ENCODE peak calls at places on chromosome 13, in five cellular contexts. One of them, this sample, is unnamed.

GRCh38 chr13:72782717-72783116 is 784 bp downstream of the PIBF1 start:
- DNase-seq in stimulated activated CD8-positive, alpha-beta memory T cell treated with anti-CD3 and anti-CD28 coated beads, Interleukin-4, amount 100 ng/mL, for 1 hour: no peak
- DNase-seq in suprapubic skin: no peak
- DNase-seq in right lobe of liver: no peak
- DNase-seq in EH: peak
- DNase-seq in this sample: no peak

GRCh38 chr13:32443111-32443510 is 15.2 kb upstream of the N4BP2L1 start:
- DNase-seq in right lobe of liver: no peak
- DNase-seq in EH: peak
- DNase-seq in suprapubic skin: no peak
- DNase-seq in stimulated activated CD8-positive, alpha-beta memory T cell treated with anti-CD3 and anti-CD28 coated beads, Interleukin-4, amount 100 ng/mL, for 1 hour: peak
- DNase-seq in this sample: peak

GRCh38 chr13:24228852-24229458 is 68.4 kb downstream of the SPATA13 start:
- DNase-seq in suprapubic skin: no peak
- DNase-seq in stimulated activated CD8-positive, alpha-beta memory T cell treated with anti-CD3 and anti-CD28 coated beads, Interleukin-4, amount 100 ng/mL, for 1 hour: no peak
- DNase-seq in right lobe of liver: no peak
- DNase-seq in EH: peak
- DNase-seq in this sample: peak

GRCh38 chr13:73732350-73732749 is 401.9 kb downstream of the KLF12 start:
- DNase-seq in suprapubic skin: no peak
- DNase-seq in EH: no peak
- DNase-seq in stimulated activated CD8-positive, alpha-beta memory T cell treated with anti-CD3 and anti-CD28 coated beads, Interleukin-4, amount 100 ng/mL, for 1 hour: no peak
- DNase-seq in right lobe of liver: no peak
- DNase-seq in this sample: no peak

GRCh38 chr13:42137856-42138537 is 89.5 kb downstream of the DGKH start:
- DNase-seq in right lobe of liver: no peak
- DNase-seq in stimulated activated CD8-positive, alpha-beta memory T cell treated with anti-CD3 and anti-CD28 coated beads, Interleukin-4, amount 100 ng/mL, for 1 hour: no peak
- DNase-seq in suprapubic skin: no peak
- DNase-seq in EH: peak
- DNase-seq in this sample: no peak

GRCh38 chr13:97492257-97492656 is 58.3 kb downstream of the RAP2A start:
- DNase-seq in suprapubic skin: no peak
- DNase-seq in EH: no peak
- DNase-seq in stimulated activated CD8-positive, alpha-beta memory T cell treated with anti-CD3 and anti-CD28 coated beads, Interleukin-4, amount 100 ng/mL, for 1 hour: no peak
- DNase-seq in right lobe of liver: no peak
- DNase-seq in this sample: no peak

GRCh38 chr13:76641056-76641455 is 245.1 kb downstream of the KCTD12 start:
- DNase-seq in right lobe of liver: no peak
- DNase-seq in suprapubic skin: no peak
- DNase-seq in EH: no peak
- DNase-seq in stimulated activated CD8-positive, alpha-beta memory T cell treated with anti-CD3 and anti-CD28 coated beads, Interleukin-4, amount 100 ng/mL, for 1 hour: no peak
- DNase-seq in this sample: no peak

GRCh38 chr13:47611664-47612288 is 389.3 kb downstream of the SUCLA2 start:
- DNase-seq in stimulated activated CD8-positive, alpha-beta memory T cell treated with anti-CD3 and anti-CD28 coated beads, Interleukin-4, amount 100 ng/mL, for 1 hour: no peak
- DNase-seq in EH: no peak
- DNase-seq in suprapubic skin: no peak
- DNase-seq in right lobe of liver: no peak
- DNase-seq in this sample: no peak

GRCh38 chr13:67231481-67231940 is 1.4 kb upstream of the PCDH9 start:
- DNase-seq in stimulated activated CD8-positive, alpha-beta memory T cell treated with anti-CD3 and anti-CD28 coated beads, Interleukin-4, amount 100 ng/mL, for 1 hour: no peak
- DNase-seq in suprapubic skin: no peak
- DNase-seq in right lobe of liver: no peak
- DNase-seq in EH: no peak
- DNase-seq in this sample: no peak

GRCh38 chr13:75788494-75788991 is 152.4 kb downstream of the LMO7 start:
- DNase-seq in right lobe of liver: no peak
- DNase-seq in suprapubic skin: no peak
- DNase-seq in stimulated activated CD8-positive, alpha-beta memory T cell treated with anti-CD3 and anti-CD28 coated beads, Interleukin-4, amount 100 ng/mL, for 1 hour: no peak
- DNase-seq in EH: peak
- DNase-seq in this sample: no peak